ENCODE peak calls at places on chromosomes 7 and 10, in eight cellular contexts. Q, I, H, W, B, D, P and F are unnamed samples.

GRCh38 chr7:136036336-136036735 is 59.2 kb upstream of the MTPN start:
- DNase-seq in B (no peak), D (no peak), I (no peak), P (no peak), H (no peak), W (no peak), Q (no peak), F (no peak)

GRCh38 chr7:157228864-157229422 is 90.2 kb downstream of the UBE3C start:
- DNase-seq in Q (peak; percentile 22), D (peak; percentile 31), B (no peak), H (peak; percentile 42), P (peak; percentile 55), I (no peak), W (no peak), F (no peak)

GRCh38 chr7:7816816-7817536 is 98.6 kb upstream of the RPA3 start:
- DNase-seq in B (no peak), P (no peak), I (no peak), Q (peak; percentile 20), H (no peak), W (no peak), D (no peak), F (no peak)

GRCh38 chr10:712575-712974 is 23.1 kb upstream of the DIP2C start:
- DNase-seq in W (no peak), I (no peak), Q (no peak), B (no peak), P (no peak), H (no peak), D (no peak), F (no peak)

GRCh38 chr7:44308741-44309270 is 16.6 kb downstream of the CAMK2B start:
- DNase-seq in B (peak; percentile 40), D (no peak), W (no peak), I (peak; percentile 39), H (no peak), Q (no peak), P (no peak), F (peak; percentile 57)

GRCh38 chr10:79377557-79378382 is 30.5 kb downstream of the PPIF start:
- DNase-seq in H (no peak), Q (no peak), B (no peak), I (peak; percentile 21), P (no peak), D (no peak), W (no peak), F (no peak)

GRCh38 chr10:86255405-86256251 is 111.0 kb downstream of the GRID1 start:
- DNase-seq in P (peak; percentile 3), B (no peak), W (no peak), Q (no peak), H (no peak), I (no peak), D (no peak), F (no peak)

GRCh38 chr10:128268015-128268722 is 141.9 kb upstream of the MKI67 start:
- DNase-seq in B (no peak), H (peak; percentile 65), P (peak; percentile 83), Q (peak; percentile 35), D (no peak), I (no peak), W (no peak), F (no peak)

GRCh38 chr7:156158213-156158612 is 345.9 kb upstream of the SHH start:
- DNase-seq in D (no peak), P (no peak), Q (no peak), I (no peak), H (no peak), B (no peak), W (no peak), F (peak; percentile 53)

GRCh38 chr7:26081627-26082026 is 70.4 kb upstream of the NFE2L3 start:
- DNase-seq in I (no peak), Q (no peak), B (no peak), P (peak; percentile 25), D (no peak), W (no peak), H (no peak), F (no peak)

GRCh38 chr10:93095225-93095624 is 21.5 kb downstream of the CYP26A1 start:
- DNase-seq in P (peak; percentile 55), Q (no peak), B (no peak), H (no peak), W (no peak), I (no peak), D (no peak), F (peak; percentile 7)

GRCh38 chr10:29056729-29057128 is 232.1 kb upstream of the LYZL1 start:
- DNase-seq in W (no peak), Q (no peak), I (no peak), B (no peak), D (no peak), H (no peak), P (no peak), F (no peak)

GRCh38 chr7:95921543-95921942 is 149.2 kb downstream of the DYNC1I1 start:
- DNase-seq in W (no peak), B (no peak), Q (no peak), D (no peak), P (no peak), I (no peak), H (peak; percentile 11), F (no peak)

GRCh38 chr10:114033566-114033965 is 10.1 kb upstream of the ADRB1 start:
- DNase-seq in B (no peak), P (no peak), H (no peak), Q (no peak), W (no peak), I (no peak), D (no peak), F (no peak)

GRCh38 chr7:29957921-29958320 is 31.7 kb downstream of the SCRN1 start:
- DNase-seq in P (no peak), W (no peak), Q (no peak), I (no peak), H (no peak), D (no peak), B (no peak), F (peak; percentile 16)

GRCh38 chr7:141014091-141014490 is 661 bp downstream of the MRPS33 start:
- DNase-seq in D (peak; percentile 5), W (no peak), I (no peak), B (no peak), P (no peak), Q (no peak), H (no peak), F (no peak)

GRCh38 chr10:75197066-75197465 is 13.5 kb upstream of the VDAC2 start:
- DNase-seq in D (no peak), P (no peak), B (no peak), I (no peak), Q (no peak), H (no peak), W (no peak), F (peak; percentile 40)

GRCh38 chr7:151633516-151633812 is 113.8 kb upstream of the RHEB start:
- DNase-seq in Q (no peak), P (no peak), D (no peak), H (no peak), I (no peak), B (no peak), W (no peak), F (no peak)

GRCh38 chr10:43055991-43056567 is 20.8 kb upstream of the RET start:
- DNase-seq in B (no peak), D (no peak), W (no peak), P (no peak), H (no peak), I (peak; percentile 21), Q (no peak), F (no peak)

GRCh38 chr7:7399707-7400106 is 136.0 kb downstream of the COL28A1 start:
- DNase-seq in H (no peak), I (no peak), D (no peak), Q (no peak), W (no peak), P (no peak), B (no peak), F (no peak)

GRCh38 chr7:7938471-7938870 is 30.1 kb upstream of the GLCCI1 start:
- DNase-seq in Q (no peak), B (no peak), H (no peak), D (no peak), I (no peak), W (no peak), P (no peak), F (no peak)

GRCh38 chr10:119509909-119510451 is 32.5 kb downstream of the RGS10 start:
- DNase-seq in P (peak; percentile 59), Q (no peak), W (no peak), I (peak; percentile 78), B (no peak), D (no peak), H (peak; percentile 68), F (no peak)

GRCh38 chr7:107078517-107078966 is 34.0 kb downstream of the PRKAR2B start:
- DNase-seq in B (no peak), I (no peak), D (peak; percentile 78), P (no peak), Q (no peak), H (peak; percentile 83), W (no peak), F (no peak)

GRCh38 chr10:93580824-93581223 is 14.4 kb downstream of the FFAR4 start:
- DNase-seq in Q (no peak), P (peak; percentile 61), I (no peak), W (no peak), H (no peak), B (no peak), D (peak; percentile 33), F (no peak)

GRCh38 chr7:81690688-81691087 is 79.2 kb downstream of the HGF start:
- DNase-seq in Q (no peak), D (no peak), P (no peak), B (no peak), H (no peak), W (no peak), I (no peak), F (no peak)

GRCh38 chr7:30406664-30407425 is 71.7 kb downstream of the NOD1 start:
- DNase-seq in Q (no peak), H (peak; percentile 96), D (no peak), I (no peak), P (no peak), B (no peak), W (no peak), F (no peak)

GRCh38 chr7:21357146-21358097 is 70.5 kb upstream of the SP4 start:
- DNase-seq in H (no peak), Q (no peak), B (no peak), W (no peak), D (no peak), P (no peak), I (no peak), F (no peak)

GRCh38 chr10:113003032-113003431 is 53.0 kb downstream of the TCF7L2 start:
- DNase-seq in B (no peak), P (no peak), I (no peak), D (no peak), Q (no peak), W (peak; percentile 49), H (no peak), F (no peak)

GRCh38 chr10:35685402-35685801 is 43.3 kb upstream of the FZD8 start:
- DNase-seq in B (no peak), W (no peak), Q (no peak), P (no peak), H (no peak), D (no peak), I (no peak), F (no peak)